ENCODE peak calls at places on chromosomes 12 and 14, in four cellular contexts. Z is left ventricle myocardium inferior, E is fibroblast of lung, M is trophoblast cell. P is an unnamed sample.

GRCh38 chr14:38366374-38366773 is 110.5 kb upstream of the CLEC14A start:
- DNase-seq in E (no peak), M (no peak), Z (no peak), P (no peak)

GRCh38 chr12:89862511-89863331 is 154.1 kb upstream of the ATP2B1 start:
- DNase-seq in E (peak), Z (no peak), M (peak), P (no peak)

GRCh38 chr12:65825573-65826512 is 1.6 kb downstream of the HMGA2 start:
- DNase-seq in M (peak), Z (no peak), E (peak), P (peak)

GRCh38 chr14:95322646-95323045 is 2.9 kb upstream of the CLMN start:
- DNase-seq in Z (no peak), M (peak), E (peak), P (peak)

GRCh38 chr12:95318071-95318545 is 100.5 kb downstream of the VEZT start:
- DNase-seq in Z (no peak), E (peak), M (peak), P (peak)

GRCh38 chr12:89217472-89217871 is 134.8 kb downstream of the DUSP6 start:
- DNase-seq in Z (no peak), M (peak), E (peak), P (no peak)

GRCh38 chr12:6426882-6427671 is 17.7 kb upstream of the CD27 start:
- DNase-seq in E (no peak), Z (no peak), M (no peak), P (no peak)

GRCh38 chr12:25266522-25266921 is 15.8 kb upstream of the KRAS start:
- DNase-seq in E (no peak), M (no peak), Z (no peak), P (peak)

GRCh38 chr14:104116544-104117340 is 21.6 kb upstream of the KIF26A start:
- DNase-seq in M (peak), E (no peak), Z (peak), P (no peak)

GRCh38 chr14:39266589-39266870 is 32.8 kb downstream of the MIA2 start:
- DNase-seq in M (no peak), Z (no peak), E (no peak), P (peak)

GRCh38 chr14:95998656-95999055 is 40.5 kb upstream of the C14orf132 start:
- DNase-seq in E (peak), Z (no peak), M (peak), P (peak)

GRCh38 chr14:30194769-30195168 is 267.1 kb upstream of the PRKD1 start:
- DNase-seq in Z (no peak), M (peak), E (peak), P (peak)

GRCh38 chr14:99534333-99534732 is 53.1 kb downstream of the CCNK start:
- DNase-seq in E (no peak), M (no peak), Z (no peak), P (no peak)

GRCh38 chr12:12929696-12930095 is 22.3 kb downstream of the GPRC5D start:
- DNase-seq in E (no peak), Z (no peak), M (no peak), P (no peak)
- H3K27ac ChIP-seq in E (no peak), Z (no peak), M (peak), P (no peak)

GRCh38 chr12:2227360-2227759 is 174.6 kb downstream of the CACNA1C start:
- DNase-seq in M (no peak), Z (no peak), E (no peak), P (no peak)
- H3K27ac ChIP-seq in M (no peak), Z (peak), E (no peak), P (no peak)

DNA sequence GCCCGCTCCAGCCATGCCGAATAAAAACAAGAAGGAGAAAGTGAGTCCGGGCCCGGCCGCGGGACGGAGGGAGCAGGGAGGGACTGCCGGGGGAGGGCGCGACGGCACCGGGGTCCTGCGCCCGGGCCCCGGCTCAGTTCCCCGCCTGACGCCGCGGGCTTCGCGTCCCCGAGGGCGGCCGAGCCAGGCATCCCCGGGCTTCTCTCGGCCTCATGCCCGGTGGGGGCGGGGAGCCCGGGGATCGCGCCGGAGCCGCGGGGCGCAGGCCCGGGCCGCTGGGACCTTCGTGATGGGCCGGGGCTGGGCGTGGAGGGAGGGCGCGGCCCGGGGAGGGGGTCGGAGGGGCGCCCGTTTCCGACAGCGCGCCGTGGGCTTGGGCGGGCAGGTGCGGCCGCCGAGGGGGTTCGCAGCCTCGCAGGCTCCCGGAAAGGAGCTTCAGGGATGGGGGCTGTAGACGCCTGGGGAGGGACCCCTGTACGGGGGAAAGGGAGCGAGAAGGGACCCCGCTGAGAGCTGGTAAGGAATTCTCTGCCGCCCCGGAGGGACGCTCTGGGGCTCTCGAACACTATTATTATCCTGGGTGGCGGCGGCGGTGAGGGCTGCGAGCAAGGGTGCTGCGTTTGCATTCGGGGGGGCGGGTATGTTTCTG is 496 bp downstream of the PPP2R5C start:
- DNase-seq in Z (peak), M (peak), E (no peak), P (peak)
- H3K27ac ChIP-seq in Z (peak), M (peak), E (peak), P (no peak)

GRCh38 chr12:3336606-3337311 is 154.2 kb upstream of the PRMT8 start:
- DNase-seq in Z (no peak), E (no peak), M (no peak), P (no peak)
- H3K27ac ChIP-seq in Z (peak), E (no peak), M (no peak), P (no peak)

DNA sequence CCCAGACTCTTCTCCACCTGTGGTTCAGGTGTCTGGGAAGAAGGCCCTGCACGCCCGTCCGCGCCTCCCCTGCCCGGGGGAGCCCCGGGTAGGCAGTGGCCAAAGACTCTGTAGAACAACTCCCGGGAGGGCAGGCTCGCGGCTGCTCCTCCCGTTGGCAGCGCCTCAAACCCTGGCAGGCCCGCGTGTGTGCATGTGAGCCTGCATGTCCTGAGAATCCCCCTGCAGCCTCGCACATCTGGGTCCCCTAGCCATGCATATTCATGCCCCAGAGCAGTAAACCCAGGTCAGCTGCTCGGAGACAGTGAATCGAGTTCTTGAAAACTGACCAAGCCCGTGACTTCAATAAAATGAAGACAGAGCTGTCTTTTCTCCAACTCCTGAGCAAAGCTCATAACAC is 165.9 kb downstream of the MON2 start:
- DNase-seq in E (peak), M (no peak), Z (peak), P (peak)
- H3K27ac ChIP-seq in E (peak), M (no peak), Z (peak), P (peak)

GRCh38 chr12:13959131-13959734 is 22.2 kb downstream of the GRIN2B start:
- DNase-seq in M (no peak), E (no peak), Z (peak), P (no peak)
- H3K27ac ChIP-seq in M (no peak), E (no peak), Z (no peak), P (no peak)